ENCODE peak calls at places on chromosomes 5 and 9, in five cellular contexts. R, Z, S, H and U are unnamed samples.

GRCh38 chr5:59275537-59276276 is 617.8 kb downstream of the PDE4D start:
- DNase-seq in R (peak), Z (peak), S (no peak), H (peak), U (no peak)

GRCh38 chr5:178487911-178488310 is 102.3 kb downstream of the COL23A1 start:
- DNase-seq in R (no peak), Z (no peak), S (no peak), H (no peak), U (no peak)

GRCh38 chr9:94908583-94909249 is 182.2 kb downstream of the AOPEP start:
- DNase-seq in R (no peak), Z (no peak), S (no peak), H (no peak), U (no peak)

GRCh38 chr5:168227973-168228615 is 63.4 kb upstream of the WWC1 start:
- DNase-seq in R (no peak), Z (no peak), S (peak), H (peak), U (peak)

GRCh38 chr9:97573482-97574073 is 59.6 kb downstream of the TSTD2 start:
- DNase-seq in R (no peak), Z (no peak), S (no peak), H (no peak), U (no peak)

GRCh38 chr5:146283344-146283761 is 55.3 kb upstream of the POU4F3 start:
- DNase-seq in R (no peak), Z (no peak), S (no peak), H (peak), U (no peak)

GRCh38 chr5:89120719-89121118 is 237.7 kb upstream of the MEF2C start:
- DNase-seq in R (no peak), Z (no peak), S (no peak), H (peak), U (no peak)

GRCh38 chr9:81685763-81686613 is 3.4 kb downstream of the TLE1 start:
- DNase-seq in R (no peak), Z (no peak), S (peak), H (peak), U (no peak)

GRCh38 chr5:67963789-67964519 is 251.6 kb upstream of the PIK3R1 start:
- DNase-seq in R (no peak), Z (no peak), S (no peak), H (no peak), U (no peak)
- H3K4me3 ChIP-seq in R (no peak), Z (no peak), S (no peak), H (no peak), U (no peak)

GRCh38 chr9:137173795-137174664 is 2.2 kb upstream of the TMEM210 start:
- DNase-seq in R (no peak), Z (no peak), S (no peak), H (no peak), U (no peak)

GRCh38 chr9:137172907-137173794 is 1.3 kb upstream of the TMEM210 start:
- DNase-seq in R (no peak), Z (no peak), S (no peak), H (no peak), U (no peak)

GRCh38 chr9:137176302-137177182 is 4.7 kb upstream of the TMEM210 start:
- DNase-seq in R (peak), Z (no peak), S (peak), H (no peak), U (no peak)

GRCh38 chr9:137174722-137175293 is 3.0 kb upstream of the TMEM210 start:
- DNase-seq in R (peak), Z (no peak), S (peak), H (no peak), U (no peak)

DNA sequence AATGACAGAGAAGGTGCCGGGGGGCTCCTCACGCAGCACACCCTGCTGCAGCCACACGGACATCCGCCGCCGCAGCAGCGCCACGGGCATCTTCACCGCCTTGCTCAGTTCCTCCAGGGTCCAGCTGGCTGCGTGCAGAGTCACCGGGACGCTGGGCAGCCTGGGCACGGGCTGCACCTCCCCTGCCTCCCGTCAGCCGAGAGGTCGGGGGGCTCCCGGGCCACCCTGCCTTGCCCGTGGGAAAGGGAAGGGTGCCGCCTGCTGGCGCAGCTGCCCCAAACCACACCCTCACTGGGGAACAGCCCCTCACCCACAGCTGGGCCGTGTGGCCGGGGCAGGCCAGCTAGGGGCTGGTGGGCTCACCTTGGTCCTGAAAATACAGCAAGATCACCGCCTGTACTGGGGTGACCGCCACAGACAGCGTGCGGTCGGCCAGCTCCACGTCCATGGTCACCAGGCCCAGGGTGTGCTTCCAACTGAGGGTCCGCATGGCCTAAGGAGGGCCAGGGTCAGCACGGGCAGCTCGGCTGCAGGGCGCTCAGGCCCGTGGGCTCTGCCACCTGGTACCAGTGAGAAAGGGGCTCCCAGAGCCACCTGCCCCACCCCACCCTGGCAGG is 3.6 kb upstream of the TMEM210 start:
- DNase-seq in R (peak), Z (no peak), S (no peak), H (no peak), U (no peak)
- TF ChIP-seq CTCF in R (peak), Z (no peak), S (peak), H (no peak), U (peak)

GRCh38 chr5:174720066-174720611 is 4.2 kb upstream of the MSX2 start:
- DNase-seq in R (peak), Z (no peak), S (no peak), H (no peak), U (no peak)

GRCh38 chr5:174719211-174719610 is 5.2 kb upstream of the MSX2 start:
- DNase-seq in R (peak), Z (no peak), S (no peak), H (no peak), U (no peak)

GRCh38 chr5:174721522-174722432 is 2.6 kb upstream of the MSX2 start:
- DNase-seq in R (no peak), Z (no peak), S (no peak), H (no peak), U (no peak)

GRCh38 chr5:174722500-174722899 is 1.9 kb upstream of the MSX2 start:
- DNase-seq in R (no peak), Z (no peak), S (no peak), H (no peak), U (no peak)

DNA sequence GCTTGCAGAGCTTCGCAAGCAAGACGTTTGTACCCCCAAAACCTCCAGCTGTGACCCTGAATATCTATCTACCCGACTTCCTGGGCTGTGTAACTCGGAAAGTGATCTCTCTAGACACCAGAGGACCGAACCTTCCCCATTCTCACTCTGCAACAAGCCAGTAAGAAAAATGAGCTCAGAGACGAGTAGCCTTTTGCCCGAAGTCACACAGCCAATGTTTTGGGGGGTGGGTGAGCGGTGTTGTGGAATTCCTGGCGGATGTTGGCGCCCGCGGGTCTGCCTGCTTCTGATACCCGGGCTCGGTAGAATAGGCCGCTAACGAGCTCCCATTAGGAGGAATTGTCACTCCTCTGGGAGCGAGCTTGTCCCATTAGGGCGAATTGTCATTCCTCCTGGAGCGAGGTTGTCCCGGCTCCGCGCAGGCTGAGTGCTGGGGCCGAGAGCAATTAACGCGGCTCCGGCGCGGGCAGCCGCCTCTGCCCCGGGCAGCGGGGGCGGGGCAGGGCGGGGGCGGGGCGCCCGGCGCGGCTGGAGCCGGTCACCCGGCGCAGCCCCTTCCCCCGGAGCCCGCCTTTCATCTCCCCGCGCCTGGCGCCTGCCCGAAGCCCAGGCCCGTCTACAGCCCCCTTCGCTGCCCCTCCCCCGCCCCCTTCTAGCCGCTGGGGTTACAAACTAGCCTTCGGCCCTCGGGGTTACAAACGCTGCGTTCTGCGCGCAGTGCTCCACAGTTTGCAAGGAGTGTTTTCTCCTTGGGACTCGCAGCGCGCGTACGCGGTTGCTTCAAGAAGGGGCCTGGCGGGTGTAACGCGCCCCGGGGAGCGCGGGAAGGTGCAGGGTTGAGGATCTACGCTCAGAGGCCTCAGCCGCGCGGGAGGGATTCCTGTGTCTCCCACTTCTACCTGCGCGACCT is 3.5 kb upstream of the MSX2 start:
- DNase-seq in R (peak), Z (no peak), S (no peak), H (no peak), U (no peak)
- H3K4me3 ChIP-seq in R (peak), Z (no peak), S (no peak), H (no peak), U (no peak)

GRCh38 chr9:85741875-85742629 is at the start of gene AGTPBP1:
- DNase-seq in R (peak), Z (peak), S (peak), H (peak), U (peak)
- TF ChIP-seq CTCF in R (peak), Z (no peak), S (no peak), H (peak), U (no peak)

GRCh38 chr5:154298060-154298459 is 107.5 kb downstream of the GALNT10 start:
- DNase-seq in R (no peak), Z (no peak), S (no peak), H (no peak), U (no peak)

GRCh38 chr5:154295551-154295950 is 105.0 kb downstream of the GALNT10 start:
- DNase-seq in R (no peak), Z (no peak), S (no peak), H (no peak), U (no peak)

GRCh38 chr5:154293219-154293618 is 102.7 kb downstream of the GALNT10 start:
- DNase-seq in R (peak), Z (no peak), S (no peak), H (no peak), U (no peak)

GRCh38 chr5:154300207-154300606 is 109.7 kb downstream of the GALNT10 start:
- DNase-seq in R (no peak), Z (no peak), S (no peak), H (no peak), U (no peak)

DNA sequence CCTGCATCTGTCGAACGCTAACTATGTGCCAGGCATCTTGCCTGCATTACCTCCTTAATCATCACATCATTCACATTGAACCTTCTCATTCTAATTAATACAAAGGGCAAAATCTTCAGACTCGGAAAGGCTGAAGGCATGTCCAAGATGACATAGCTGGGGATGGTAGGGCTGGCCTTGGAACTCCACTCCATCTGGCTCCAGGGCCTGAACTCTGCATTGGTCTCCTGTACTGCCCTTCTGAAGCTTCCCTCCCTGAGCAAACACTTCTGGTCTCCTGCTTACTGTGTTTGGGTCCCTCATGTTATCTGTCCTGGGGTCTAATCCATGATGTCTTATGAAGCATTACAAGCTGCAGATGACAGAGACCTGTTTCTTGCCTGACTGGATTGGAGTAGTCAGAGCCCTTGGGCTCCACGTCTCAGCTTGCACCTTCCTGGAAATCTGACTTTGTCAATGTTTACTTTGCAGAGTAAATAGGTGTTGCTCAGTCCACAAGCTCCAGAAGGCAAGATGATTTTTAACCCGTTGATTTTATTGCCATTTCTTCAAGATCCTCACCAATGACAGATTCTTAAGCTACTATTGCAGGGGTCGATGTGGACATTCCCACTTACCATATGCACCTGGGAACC is 106.1 kb downstream of the GALNT10 start:
- DNase-seq in R (no peak), Z (no peak), S (no peak), H (no peak), U (no peak)
- H3K4me3 ChIP-seq in R (no peak), Z (no peak), S (no peak), H (no peak), U (no peak)

GRCh38 chr9:129661029-129661428 is 4.4 kb upstream of the PRRX2 start:
- DNase-seq in R (no peak), Z (no peak), S (no peak), H (no peak), U (no peak)
- TF ChIP-seq CTCF in R (no peak), Z (no peak), S (no peak), H (no peak), U (no peak)

DNA sequence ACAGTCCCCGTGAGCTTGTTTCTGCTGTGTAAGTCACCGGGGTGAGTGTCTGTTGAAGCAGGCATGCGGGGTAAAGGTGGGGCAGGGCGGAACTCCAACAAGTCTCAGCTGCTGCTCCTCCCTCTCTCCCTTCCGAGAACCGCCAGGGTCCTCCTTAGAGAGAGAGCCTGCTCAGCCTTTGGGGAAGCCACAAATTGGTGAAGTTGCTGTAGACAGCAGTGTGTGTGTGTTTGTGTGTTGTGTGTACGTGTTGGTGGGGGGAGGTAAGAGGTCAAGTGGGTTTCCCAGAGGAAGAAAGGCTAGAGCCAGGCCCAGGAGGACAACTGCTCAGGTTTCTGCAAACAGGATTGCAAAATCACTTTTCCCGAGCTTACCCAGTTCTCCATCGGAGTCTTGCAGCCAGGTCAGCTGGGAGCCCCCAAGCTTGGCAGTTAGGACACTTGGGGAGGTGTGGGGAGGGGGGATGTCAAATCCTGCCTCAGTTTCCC is 38.9 kb upstream of the DAB2IP start:
- DNase-seq in R (no peak), Z (no peak), S (no peak), H (no peak), U (no peak)
- H3K4me3 ChIP-seq in R (no peak), Z (no peak), S (no peak), H (no peak), U (no peak)

GRCh38 chr5:126536874-126537273 is 58.1 kb downstream of the ALDH7A1 start:
- DNase-seq in R (no peak), Z (no peak), S (no peak), H (peak), U (no peak)
- TF ChIP-seq CTCF in R (no peak), Z (no peak), S (no peak), H (peak), U (no peak)

DNA sequence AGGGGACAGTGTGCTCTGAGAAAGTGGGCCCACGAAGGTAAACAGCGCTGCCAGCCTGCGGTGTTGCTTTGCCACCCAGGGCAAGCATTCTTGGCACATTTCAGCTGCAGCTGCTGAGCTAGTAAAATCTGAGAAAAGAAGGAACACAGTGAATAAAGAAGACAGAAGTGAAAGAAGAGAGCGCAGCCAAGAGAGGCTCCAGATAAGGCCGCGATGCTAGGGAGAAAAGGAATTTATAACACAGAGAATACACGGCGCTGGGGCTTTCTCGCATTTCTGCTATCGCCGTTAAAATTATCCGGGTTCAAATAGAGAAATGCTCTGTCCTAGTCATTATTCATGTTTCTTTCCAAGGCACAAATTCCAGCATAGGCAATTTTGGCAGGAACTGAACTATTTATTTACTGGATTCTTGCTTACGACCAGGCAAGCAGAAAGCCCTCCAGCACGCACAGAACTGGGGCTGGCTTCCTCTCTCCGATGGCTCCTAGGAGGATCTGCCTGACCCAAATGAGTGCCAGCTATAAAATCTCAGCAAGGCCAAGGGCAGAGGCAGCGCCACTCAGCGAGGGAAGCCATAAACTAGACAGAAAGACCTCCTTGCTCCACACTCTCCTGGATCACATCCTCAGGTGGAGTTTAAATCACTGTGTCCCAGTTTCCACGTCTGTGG is 111.2 kb downstream of the ATPSCKMT start:
- DNase-seq in R (no peak), Z (no peak), S (no peak), H (peak), U (no peak)
- H3K4me3 ChIP-seq in R (no peak), Z (no peak), S (no peak), H (no peak), U (no peak)

GRCh38 chr9:289121-289520 is 74.5 kb downstream of the DOCK8 start:
- DNase-seq in R (no peak), Z (no peak), S (no peak), H (no peak), U (no peak)

GRCh38 chr9:297795-298119 is 83.1 kb downstream of the DOCK8 start:
- DNase-seq in R (no peak), Z (no peak), S (no peak), H (no peak), U (no peak)

GRCh38 chr9:297104-297794 is 82.6 kb downstream of the DOCK8 start:
- DNase-seq in R (no peak), Z (no peak), S (peak), H (no peak), U (peak)

GRCh38 chr9:292915-293314 is 78.2 kb downstream of the DOCK8 start:
- DNase-seq in R (peak), Z (no peak), S (no peak), H (no peak), U (no peak)
- TF ChIP-seq CTCF in R (peak), Z (no peak), S (peak), H (no peak), U (peak)